ENCODE peak calls at places on chromosomes 16 and 17, in four cellular contexts. J is anterior cingulate cortex, L is EL, D is endodermal cell. M is an unnamed sample.
A peak's percentile ranks its signal among the peaks of the same experiment; 100 is the strongest.

GRCh38 chr16:86878290-86879160 is 300.2 kb downstream of the FOXL1 start:
- DNase-seq in J (no peak), L (no peak), D (no peak), M (no peak)

GRCh38 chr16:63201851-63202250 is 1165.6 kb upstream of the CDH8 start:
- DNase-seq in J (no peak), L (no peak), D (no peak), M (no peak)

GRCh38 chr17:64007838-64008282 is 9.7 kb downstream of the PRR29 start:
- DNase-seq in J (no peak), L (no peak), D (peak; percentile 48), M (no peak)

GRCh38 chr17:79620207-79621038 is 9.6 kb upstream of the RBFOX3 start:
- DNase-seq in J (no peak), L (no peak), D (peak; percentile 37), M (no peak)

GRCh38 chr16:68792465-68793324 is 50.6 kb upstream of the TANGO6 start:
- DNase-seq in J (no peak), L (peak; percentile 44), D (no peak), M (no peak)

GRCh38 chr16:84742561-84743200 is 42.9 kb downstream of the USP10 start:
- DNase-seq in J (no peak), L (no peak), D (no peak), M (no peak)

GRCh38 chr17:73546770-73547345 is 97.4 kb downstream of the SDK2 start:
- DNase-seq in J (no peak), L (no peak), D (peak; percentile 91), M (no peak)

GRCh38 chr16:15976225-15976812 is 26.9 kb downstream of the ABCC1 start:
- DNase-seq in J (no peak), L (no peak), D (peak; percentile 70), M (no peak)

GRCh38 chr16:80459331-80459777 is 81.4 kb upstream of the DYNLRB2 start:
- DNase-seq in J (no peak), L (no peak), D (no peak), M (no peak)

GRCh38 chr17:9529033-9529748 is 46.4 kb downstream of the STX8 start:
- DNase-seq in J (no peak), L (peak; percentile 26), D (no peak), M (no peak)

GRCh38 chr17:32772453-32773025 is 104.4 kb downstream of the MYO1D start:
- DNase-seq in J (no peak), L (no peak), D (no peak), M (no peak)

GRCh38 chr16:10871157-10871991 is 5.6 kb upstream of the CIITA start:
- DNase-seq in J (no peak), L (peak; percentile 95), D (no peak), M (no peak)

GRCh38 chr16:28063047-28063521 is 430 bp downstream of the GSG1L start:
- DNase-seq in J (no peak), L (peak; percentile 12), D (peak; percentile 68), M (no peak)

GRCh38 chr17:5580974-5581373 is 3.3 kb downstream of the NLRP1 start:
- DNase-seq in J (no peak), L (no peak), D (no peak), M (no peak)

GRCh38 chr16:89944773-89945172 is 3.8 kb upstream of the DEF8 start:
- DNase-seq in J (no peak), L (no peak), D (no peak), M (no peak)

GRCh38 chr17:18224428-18225120 is 861 bp upstream of the LLGL1 start:
- DNase-seq in J (no peak), L (peak; percentile 63), D (peak; percentile 98), M (no peak)

GRCh38 chr17:62727916-62728672 is 80.0 kb downstream of the MARCHF10 start:
- DNase-seq in J (no peak), L (no peak), D (peak; percentile 59), M (no peak)

GRCh38 chr17:21353326-21354010 is 22.7 kb upstream of the KCNJ12 start:
- DNase-seq in J (no peak), L (no peak), D (no peak), M (no peak)

GRCh38 chr17:55722016-55722706 is 503 bp downstream of the TMEM100 start:
- DNase-seq in J (no peak), L (no peak), D (no peak), M (no peak)

GRCh38 chr17:915416-916201 is 64.0 kb downstream of the NXN start:
- DNase-seq in J (no peak), L (no peak), D (no peak), M (peak; percentile 9)

GRCh38 chr16:88616320-88616719 is 22.1 kb upstream of the IL17C start:
- DNase-seq in J (no peak), L (no peak), D (no peak), M (no peak)

GRCh38 chr16:57994778-57995177 is 5.7 kb downstream of the ZNF319 start:
- DNase-seq in J (no peak), L (peak; percentile 48), D (peak; percentile 84), M (no peak)